ENCODE peak calls at places on chromosomes 16 and 17, in six cellular contexts. X, P, Z, T, S and V are unnamed samples. For H3K4me1, the result is how much of the 10 kb centered on the place peaks cover.

GRCh38 chr17:61208301-61209098 is 191.1 kb upstream of the TBX2 start:
- DNase-seq in X (no peak), P (no peak), Z (no peak), T (no peak), S (no peak), V (no peak)

GRCh38 chr17:29390856-29391631 is 881 bp downstream of the TAOK1 start:
- DNase-seq in X (no peak), P (peak), Z (peak), T (peak), S (no peak), V (no peak)

GRCh38 chr16:67537270-67537635 is 8.6 kb downstream of the RIPOR1 start:
- DNase-seq in X (no peak), P (peak), Z (no peak), T (peak), S (peak), V (no peak)

GRCh38 chr17:73802314-73802713 is 158.1 kb upstream of the SDK2 start:
- DNase-seq in X (no peak), P (no peak), Z (no peak), T (no peak), S (no peak), V (no peak)

GRCh38 chr16:3074860-3075545 is 9.6 kb downstream of the IL32 start:
- DNase-seq in X (no peak), P (peak), Z (no peak), T (peak), S (peak), V (no peak)

GRCh38 chr16:69929480-69929879 is 21.7 kb upstream of the CLEC18A start:
- DNase-seq in X (peak), P (no peak), Z (no peak), T (no peak), S (no peak), V (no peak)

GRCh38 chr17:77666881-77667395 is 291.6 kb upstream of the TNRC6C start:
- DNase-seq in X (no peak), P (peak), Z (no peak), T (peak), S (no peak), V (no peak)

GRCh38 chr17:57484826-57485565 is 228.7 kb downstream of the MSI2 start:
- DNase-seq in X (no peak), P (no peak), Z (no peak), T (no peak), S (no peak), V (no peak)

GRCh38 chr17:30831257-30831656 is 509 bp upstream of the ATAD5 start:
- DNase-seq in X (no peak), P (no peak), Z (peak), T (no peak), S (no peak), V (no peak)

GRCh38 chr17:63549289-63549945 is 860 bp upstream of the DCAF7 start:
- DNase-seq in X (no peak), P (no peak), Z (no peak), T (no peak), S (peak), V (no peak)

GRCh38 chr17:78185981-78186688 is 717 bp downstream of the TK1 start:
- DNase-seq in X (no peak), P (no peak), Z (peak), T (peak), S (no peak), V (no peak)

GRCh38 chr17:53353919-53354351 is 468.8 kb upstream of the KIF2B start:
- DNase-seq in X (no peak), P (no peak), Z (no peak), T (no peak), S (peak), V (no peak)

GRCh38 chr17:73941919-73942530 is 261.5 kb upstream of the RPL38 start:
- DNase-seq in X (no peak), P (no peak), Z (no peak), T (no peak), S (no peak), V (no peak)

GRCh38 chr17:9090641-9091096 is 69.4 kb downstream of the NTN1 start:
- DNase-seq in X (no peak), P (no peak), Z (no peak), T (no peak), S (no peak), V (no peak)
- TF ChIP-seq POLR2A in X (no peak), P (no peak), Z (no peak), T (no peak), S (no peak), V (no peak)

DNA sequence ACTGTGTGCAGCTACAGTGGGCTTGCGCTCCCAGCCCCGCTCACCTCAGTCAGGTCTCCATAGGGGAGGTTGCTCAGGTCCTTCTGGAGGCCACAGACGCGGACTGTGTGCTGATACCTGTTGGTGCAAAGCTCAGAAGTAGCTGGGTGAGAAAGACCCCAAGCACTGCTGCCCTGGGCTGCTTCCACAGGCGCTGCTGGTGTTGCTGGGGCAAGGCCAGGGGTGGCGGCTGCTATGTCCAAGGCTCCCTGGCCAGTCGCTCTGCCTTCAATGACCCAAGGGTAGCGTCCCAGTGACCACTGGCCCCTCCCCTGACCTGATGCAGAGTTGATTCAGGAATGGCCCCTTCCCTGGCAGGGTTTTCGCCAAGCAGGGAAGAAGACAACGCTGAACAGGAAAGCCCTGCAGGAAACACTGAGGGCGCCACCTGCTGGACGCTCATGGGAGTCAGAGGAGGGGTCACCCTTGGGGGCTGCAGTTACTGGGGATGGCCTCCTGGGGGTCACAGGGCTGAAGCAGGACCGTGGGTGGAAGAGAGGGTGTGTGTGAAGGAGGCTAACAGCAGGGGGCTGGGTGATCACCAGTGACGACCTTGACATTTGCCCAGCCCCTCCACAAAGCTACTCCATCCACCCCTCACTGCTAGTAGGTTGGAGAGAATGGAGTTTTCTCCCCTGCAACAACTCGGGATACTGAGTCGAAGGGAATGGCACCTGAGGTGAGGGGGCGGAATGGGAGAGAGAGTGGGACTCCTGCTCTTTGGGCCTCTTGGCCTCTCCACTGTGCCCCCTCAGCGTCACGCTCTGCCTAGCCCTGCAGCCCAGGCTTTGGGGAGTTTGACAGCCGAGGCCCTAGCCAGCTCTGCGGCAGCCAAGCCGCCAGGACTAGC is 38.3 kb downstream of the ABCC12 start:
- DNase-seq in X (no peak), P (peak), Z (peak), T (peak), S (no peak), V (no peak)
- TF ChIP-seq CTCF in X (peak), P (peak), Z (peak), T (peak), S (no peak), V (peak)

GRCh38 chr16:16148755-16149154 is 74.5 kb downstream of the ABCC6 start:
- DNase-seq in X (no peak), P (no peak), Z (no peak), T (no peak), S (no peak), V (no peak)

GRCh38 chr16:16149710-16150116 is 73.6 kb downstream of the ABCC6 start:
- DNase-seq in X (no peak), P (no peak), Z (no peak), T (no peak), S (no peak), V (no peak)

GRCh38 chr16:16150878-16151152 is 72.5 kb downstream of the ABCC6 start:
- DNase-seq in X (no peak), P (no peak), Z (no peak), T (no peak), S (no peak), V (no peak)

GRCh38 chr16:16150117-16150877 is 73.0 kb downstream of the ABCC6 start:
- DNase-seq in X (no peak), P (no peak), Z (no peak), T (no peak), S (no peak), V (no peak)

DNA sequence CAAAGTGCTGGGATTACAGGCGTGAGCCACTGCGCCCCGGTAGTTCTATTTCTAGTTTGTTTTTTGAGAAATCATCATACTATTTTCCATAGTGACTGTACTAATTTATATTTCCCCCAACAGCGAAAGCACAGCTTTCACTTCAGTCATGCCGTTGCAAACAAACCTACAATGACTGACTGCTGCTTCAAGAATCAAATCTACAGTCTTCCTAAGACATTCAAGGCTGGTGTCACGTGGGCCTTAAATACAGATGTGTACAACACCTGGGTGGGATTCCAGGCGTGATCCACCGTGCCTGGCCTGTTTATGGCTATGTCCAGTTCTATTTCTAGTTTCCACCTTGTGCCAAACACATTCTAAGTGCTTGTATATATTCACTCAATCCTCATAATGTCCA is 72.0 kb downstream of the ABCC6 start:
- DNase-seq in X (no peak), P (no peak), Z (no peak), T (no peak), S (no peak), V (no peak)
- H3K4me1 ChIP-seq in X (under half), P (under half), Z (under half), T (under half), S (under half), V (under half)

DNA sequence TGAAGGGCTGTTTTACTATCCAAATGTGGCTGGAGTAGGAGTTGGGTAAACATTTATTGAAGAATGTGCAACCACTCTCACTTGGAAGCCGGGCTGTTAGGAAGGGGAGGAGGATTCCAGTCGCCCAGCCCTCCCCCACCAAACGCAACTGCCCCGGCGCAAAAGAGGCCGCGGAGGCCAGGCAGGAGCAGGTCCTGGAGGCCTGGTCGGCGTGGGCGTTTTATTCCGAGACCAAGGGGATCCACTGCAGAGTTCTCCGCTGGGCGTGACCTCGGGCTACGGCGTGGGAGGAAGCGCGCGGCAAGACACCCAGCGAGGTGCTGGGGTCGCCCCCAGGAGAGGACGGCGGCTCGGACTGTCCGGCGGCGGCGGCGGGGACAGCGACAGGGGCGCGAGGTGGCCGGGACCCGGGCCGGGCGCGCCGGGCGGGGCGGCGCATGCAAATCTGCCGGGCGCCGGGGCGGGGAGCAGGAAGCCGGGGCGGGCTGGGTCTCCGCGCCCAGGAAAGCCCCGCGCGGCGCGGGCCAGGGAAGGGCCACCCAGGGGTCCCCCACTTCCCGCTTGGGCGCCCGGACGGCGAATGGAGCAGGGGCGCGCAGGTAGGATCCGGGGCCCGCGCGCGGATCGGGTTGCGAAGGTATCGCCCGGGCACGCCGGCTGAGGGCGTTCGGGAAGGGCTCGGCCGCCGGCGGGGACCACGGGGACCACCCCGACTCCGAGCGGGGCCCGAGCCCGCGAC is at the start of gene IL4R:
- DNase-seq in X (peak), P (peak), Z (no peak), T (peak), S (peak), V (peak)
- TF ChIP-seq POLR2A in X (no peak), P (no peak), Z (no peak), T (peak), S (peak), V (peak)

GRCh38 chr16:19879241-19879792 is 5.3 kb downstream of the GPRC5B start:
- DNase-seq in X (no peak), P (no peak), Z (no peak), T (no peak), S (no peak), V (no peak)
- TF ChIP-seq CTCF in X (no peak), P (no peak), Z (no peak), T (no peak), S (no peak), V (no peak)